ENCODE peak calls at places on chromosomes 12 and 14, in eight cellular contexts. One of them, this sample, is unnamed.

GRCh38 chr12:113295846-113296556 is 38.9 kb downstream of the SLC8B1 start:
- DNase-seq in ascending aorta: no peak
- DNase-seq in ovary: no peak
- DNase-seq in fibroblast of villous mesenchyme: no peak
- DNase-seq in WTC11: no peak
- DNase-seq in left ventricle myocardium inferior: no peak
- DNase-seq in body of pancreas: no peak
- DNase-seq in RWPE1: no peak
- DNase-seq in this sample: no peak

GRCh38 chr14:31933716-31934115 is 143.4 kb upstream of the ARHGAP5 start:
- DNase-seq in ascending aorta: no peak
- DNase-seq in ovary: no peak
- DNase-seq in fibroblast of villous mesenchyme: peak; percentile 81
- DNase-seq in WTC11: no peak
- DNase-seq in left ventricle myocardium inferior: no peak
- DNase-seq in body of pancreas: no peak
- DNase-seq in RWPE1: no peak
- DNase-seq in this sample: no peak

GRCh38 chr12:95582230-95583058 is 31.2 kb upstream of the USP44 start:
- DNase-seq in ascending aorta: no peak
- DNase-seq in ovary: no peak
- DNase-seq in fibroblast of villous mesenchyme: peak; percentile 40
- DNase-seq in WTC11: no peak
- DNase-seq in left ventricle myocardium inferior: no peak
- DNase-seq in body of pancreas: no peak
- DNase-seq in RWPE1: peak; percentile 38
- DNase-seq in this sample: no peak

GRCh38 chr12:46900734-46901463 is 75.1 kb upstream of the SLC38A4 start:
- DNase-seq in ascending aorta: no peak
- DNase-seq in ovary: no peak
- DNase-seq in fibroblast of villous mesenchyme: no peak
- DNase-seq in WTC11: no peak
- DNase-seq in left ventricle myocardium inferior: no peak
- DNase-seq in body of pancreas: no peak
- DNase-seq in RWPE1: no peak
- DNase-seq in this sample: no peak

GRCh38 chr12:47988073-47989022 is 15.9 kb downstream of the COL2A1 start:
- DNase-seq in ascending aorta: no peak
- DNase-seq in ovary: no peak
- DNase-seq in fibroblast of villous mesenchyme: no peak
- DNase-seq in WTC11: peak; percentile 54
- DNase-seq in left ventricle myocardium inferior: no peak
- DNase-seq in body of pancreas: no peak
- DNase-seq in RWPE1: no peak
- DNase-seq in this sample: no peak

GRCh38 chr12:6407206-6407954 is 23.4 kb downstream of the LTBR start:
- DNase-seq in ascending aorta: no peak
- DNase-seq in ovary: no peak
- DNase-seq in fibroblast of villous mesenchyme: no peak
- DNase-seq in WTC11: no peak
- DNase-seq in left ventricle myocardium inferior: no peak
- DNase-seq in body of pancreas: no peak
- DNase-seq in RWPE1: no peak
- DNase-seq in this sample: no peak

GRCh38 chr14:85607571-85608219 is 77.8 kb downstream of the FLRT2 start:
- DNase-seq in ascending aorta: no peak
- DNase-seq in ovary: no peak
- DNase-seq in fibroblast of villous mesenchyme: peak; percentile 97
- DNase-seq in WTC11: no peak
- DNase-seq in left ventricle myocardium inferior: no peak
- DNase-seq in body of pancreas: no peak
- DNase-seq in RWPE1: peak; percentile 75
- DNase-seq in this sample: peak; percentile 77

GRCh38 chr12:62581288-62582064 is 114.8 kb downstream of the MON2 start:
- DNase-seq in ascending aorta: no peak
- DNase-seq in ovary: no peak
- DNase-seq in fibroblast of villous mesenchyme: peak; percentile 68
- DNase-seq in WTC11: no peak
- DNase-seq in left ventricle myocardium inferior: peak; percentile 26
- DNase-seq in body of pancreas: no peak
- DNase-seq in RWPE1: peak; percentile 40
- DNase-seq in this sample: peak; percentile 54

GRCh38 chr12:95177201-95177768 is 40.0 kb downstream of the FGD6 start:
- DNase-seq in ascending aorta: no peak
- DNase-seq in ovary: no peak
- DNase-seq in fibroblast of villous mesenchyme: no peak
- DNase-seq in WTC11: no peak
- DNase-seq in left ventricle myocardium inferior: no peak
- DNase-seq in body of pancreas: no peak
- DNase-seq in RWPE1: no peak
- DNase-seq in this sample: no peak

GRCh38 chr12:118397693-118398440 is 21.5 kb downstream of the SUDS3 start:
- DNase-seq in ascending aorta: no peak
- DNase-seq in ovary: no peak
- DNase-seq in fibroblast of villous mesenchyme: no peak
- DNase-seq in WTC11: no peak
- DNase-seq in left ventricle myocardium inferior: no peak
- DNase-seq in body of pancreas: no peak
- DNase-seq in RWPE1: no peak
- DNase-seq in this sample: no peak

GRCh38 chr12:47021298-47021697 is 58.1 kb upstream of the PCED1B start:
- DNase-seq in ascending aorta: no peak
- DNase-seq in ovary: no peak
- DNase-seq in fibroblast of villous mesenchyme: peak; percentile 80
- DNase-seq in WTC11: no peak
- DNase-seq in left ventricle myocardium inferior: no peak
- DNase-seq in body of pancreas: no peak
- DNase-seq in RWPE1: peak; percentile 72
- DNase-seq in this sample: peak; percentile 54

GRCh38 chr14:47948981-47949380 is 273.6 kb upstream of the MDGA2 start:
- DNase-seq in ascending aorta: no peak
- DNase-seq in ovary: no peak
- DNase-seq in fibroblast of villous mesenchyme: no peak
- DNase-seq in WTC11: peak; percentile 18
- DNase-seq in left ventricle myocardium inferior: no peak
- DNase-seq in body of pancreas: no peak
- DNase-seq in RWPE1: no peak
- DNase-seq in this sample: no peak

GRCh38 chr14:67393689-67394088 is 18.3 kb downstream of the PLEK2 start:
- DNase-seq in ascending aorta: no peak
- DNase-seq in ovary: no peak
- DNase-seq in fibroblast of villous mesenchyme: peak; percentile 19
- DNase-seq in WTC11: no peak
- DNase-seq in left ventricle myocardium inferior: no peak
- DNase-seq in body of pancreas: no peak
- DNase-seq in RWPE1: no peak
- DNase-seq in this sample: no peak

GRCh38 chr14:60196291-60196690 is 31.1 kb upstream of the DHRS7 start:
- DNase-seq in ascending aorta: no peak
- DNase-seq in ovary: no peak
- DNase-seq in fibroblast of villous mesenchyme: no peak
- DNase-seq in WTC11: no peak
- DNase-seq in left ventricle myocardium inferior: no peak
- DNase-seq in body of pancreas: no peak
- DNase-seq in RWPE1: peak; percentile 11
- DNase-seq in this sample: no peak

GRCh38 chr14:100807979-100808734 is 17.8 kb upstream of the MEG3 start:
- DNase-seq in ascending aorta: no peak
- DNase-seq in ovary: no peak
- DNase-seq in fibroblast of villous mesenchyme: no peak
- DNase-seq in WTC11: no peak
- DNase-seq in left ventricle myocardium inferior: no peak
- DNase-seq in body of pancreas: no peak
- DNase-seq in RWPE1: no peak
- DNase-seq in this sample: no peak

GRCh38 chr12:122028165-122028591 is 6.5 kb downstream of the BCL7A start:
- DNase-seq in ascending aorta: no peak
- DNase-seq in ovary: no peak
- DNase-seq in fibroblast of villous mesenchyme: no peak
- DNase-seq in WTC11: no peak
- DNase-seq in left ventricle myocardium inferior: no peak
- DNase-seq in body of pancreas: no peak
- DNase-seq in RWPE1: peak; percentile 64
- DNase-seq in this sample: no peak

GRCh38 chr12:98896938-98897337 is 251.8 kb downstream of the APAF1 start:
- DNase-seq in ascending aorta: no peak
- DNase-seq in ovary: no peak
- DNase-seq in fibroblast of villous mesenchyme: no peak
- DNase-seq in WTC11: peak; percentile 38
- DNase-seq in left ventricle myocardium inferior: no peak
- DNase-seq in body of pancreas: no peak
- DNase-seq in RWPE1: no peak
- DNase-seq in this sample: no peak

GRCh38 chr14:102592969-102593840 is 756 bp downstream of the RCOR1 start:
- DNase-seq in ascending aorta: peak; percentile 74
- DNase-seq in ovary: peak; percentile 72
- DNase-seq in fibroblast of villous mesenchyme: peak; percentile 36
- DNase-seq in WTC11: peak; percentile 46
- DNase-seq in left ventricle myocardium inferior: peak; percentile 57
- DNase-seq in body of pancreas: peak; percentile 61
- DNase-seq in RWPE1: peak; percentile 44
- DNase-seq in this sample: no peak
- TF ChIP-seq CTCF in ascending aorta: peak; percentile 39
- TF ChIP-seq CTCF in ovary: no peak
- TF ChIP-seq CTCF in fibroblast of villous mesenchyme: peak; percentile 45
- TF ChIP-seq CTCF in WTC11: no peak
- TF ChIP-seq CTCF in left ventricle myocardium inferior: peak; percentile 59
- TF ChIP-seq CTCF in body of pancreas: peak; percentile 48
- TF ChIP-seq CTCF in RWPE1: peak; percentile 48
- TF ChIP-seq CTCF in this sample: peak; percentile 21

DNA sequence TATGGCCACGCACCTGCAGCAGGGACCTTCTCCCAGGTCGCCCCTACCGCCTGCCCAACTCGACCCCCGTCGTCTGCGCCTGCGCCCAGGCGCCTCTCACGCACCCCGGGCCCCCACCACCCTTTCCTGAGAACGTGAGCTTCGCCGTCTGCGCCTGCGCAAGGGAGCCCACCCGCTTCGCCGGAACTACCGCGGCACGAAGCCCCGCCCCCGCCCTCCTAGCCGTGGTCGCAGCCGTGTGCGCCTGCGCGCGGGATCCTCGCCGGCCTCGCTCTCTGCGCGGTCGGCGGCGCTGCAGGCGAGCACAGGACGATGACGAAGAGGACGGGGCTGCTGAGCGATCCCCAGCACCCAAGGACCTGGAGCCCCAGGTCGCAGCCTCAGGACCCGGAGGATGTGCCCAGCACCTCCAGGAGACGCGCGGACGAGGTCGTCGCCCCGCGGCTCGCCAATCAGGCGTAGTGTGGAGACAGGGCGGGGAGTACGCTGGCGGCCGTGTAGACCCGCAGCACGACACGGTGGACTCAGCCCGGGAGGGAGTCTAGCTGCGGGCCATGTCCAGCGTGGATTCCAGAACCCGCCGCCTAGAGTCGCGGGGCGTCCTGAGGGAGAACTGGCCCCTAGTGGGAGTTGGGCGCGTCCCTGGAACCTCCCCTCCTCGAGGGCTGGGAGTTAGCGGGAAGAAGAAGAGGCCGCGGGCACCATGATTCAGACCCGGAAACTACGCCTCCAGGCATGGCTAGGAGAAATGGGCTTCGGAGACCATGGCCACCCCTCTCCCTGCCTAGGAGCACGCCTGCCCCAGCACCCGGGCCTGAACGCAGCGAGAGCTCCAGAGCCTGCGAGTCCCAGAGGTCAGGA is 1120.8 kb upstream of the TMEM132C start:
- DNase-seq in ascending aorta: peak; percentile 65
- DNase-seq in ovary: peak; percentile 87
- DNase-seq in fibroblast of villous mesenchyme: peak; percentile 48
- DNase-seq in WTC11: no peak
- DNase-seq in left ventricle myocardium inferior: peak; percentile 79
- DNase-seq in body of pancreas: peak; percentile 76
- DNase-seq in RWPE1: peak; percentile 84
- DNase-seq in this sample: peak; percentile 53
- TF ChIP-seq CTCF in ascending aorta: no peak
- TF ChIP-seq CTCF in ovary: no peak
- TF ChIP-seq CTCF in fibroblast of villous mesenchyme: no peak
- TF ChIP-seq CTCF in WTC11: no peak
- TF ChIP-seq CTCF in left ventricle myocardium inferior: no peak
- TF ChIP-seq CTCF in body of pancreas: peak; percentile 8
- TF ChIP-seq CTCF in RWPE1: no peak
- TF ChIP-seq CTCF in this sample: peak; percentile 13

GRCh38 chr14:95536036-95536577 is 1.3 kb downstream of the GLRX5 start:
- DNase-seq in ascending aorta: no peak
- DNase-seq in ovary: no peak
- DNase-seq in fibroblast of villous mesenchyme: no peak
- DNase-seq in WTC11: no peak
- DNase-seq in left ventricle myocardium inferior: no peak
- DNase-seq in body of pancreas: no peak
- DNase-seq in RWPE1: no peak
- DNase-seq in this sample: no peak

GRCh38 chr14:95533391-95533821 is 1.4 kb upstream of the GLRX5 start:
- DNase-seq in ascending aorta: no peak
- DNase-seq in ovary: no peak
- DNase-seq in fibroblast of villous mesenchyme: peak; percentile 69
- DNase-seq in WTC11: no peak
- DNase-seq in left ventricle myocardium inferior: no peak
- DNase-seq in body of pancreas: no peak
- DNase-seq in RWPE1: no peak
- DNase-seq in this sample: no peak

GRCh38 chr14:95533822-95534221 is 1.0 kb upstream of the GLRX5 start:
- DNase-seq in ascending aorta: no peak
- DNase-seq in ovary: peak; percentile 52
- DNase-seq in fibroblast of villous mesenchyme: no peak
- DNase-seq in WTC11: no peak
- DNase-seq in left ventricle myocardium inferior: no peak
- DNase-seq in body of pancreas: no peak
- DNase-seq in RWPE1: no peak
- DNase-seq in this sample: no peak

GRCh38 chr14:95534299-95535225 is at the start of gene GLRX5:
- DNase-seq in ascending aorta: peak; percentile 100
- DNase-seq in ovary: peak; percentile 97
- DNase-seq in fibroblast of villous mesenchyme: peak; percentile 100
- DNase-seq in WTC11: peak; percentile 97
- DNase-seq in left ventricle myocardium inferior: peak; percentile 97
- DNase-seq in body of pancreas: peak; percentile 99
- DNase-seq in RWPE1: peak; percentile 100
- DNase-seq in this sample: peak; percentile 100

GRCh38 chr14:95535226-95536021 is 574 bp downstream of the GLRX5 start:
- DNase-seq in ascending aorta: no peak
- DNase-seq in ovary: peak; percentile 42
- DNase-seq in fibroblast of villous mesenchyme: no peak
- DNase-seq in WTC11: peak; percentile 34
- DNase-seq in left ventricle myocardium inferior: no peak
- DNase-seq in body of pancreas: peak; percentile 44
- DNase-seq in RWPE1: no peak
- DNase-seq in this sample: no peak
- TF ChIP-seq CTCF in ascending aorta: no peak
- TF ChIP-seq CTCF in ovary: no peak
- TF ChIP-seq CTCF in fibroblast of villous mesenchyme: no peak
- TF ChIP-seq CTCF in WTC11: no peak
- TF ChIP-seq CTCF in left ventricle myocardium inferior: no peak
- TF ChIP-seq CTCF in body of pancreas: no peak
- TF ChIP-seq CTCF in RWPE1: no peak
- TF ChIP-seq CTCF in this sample: no peak

DNA sequence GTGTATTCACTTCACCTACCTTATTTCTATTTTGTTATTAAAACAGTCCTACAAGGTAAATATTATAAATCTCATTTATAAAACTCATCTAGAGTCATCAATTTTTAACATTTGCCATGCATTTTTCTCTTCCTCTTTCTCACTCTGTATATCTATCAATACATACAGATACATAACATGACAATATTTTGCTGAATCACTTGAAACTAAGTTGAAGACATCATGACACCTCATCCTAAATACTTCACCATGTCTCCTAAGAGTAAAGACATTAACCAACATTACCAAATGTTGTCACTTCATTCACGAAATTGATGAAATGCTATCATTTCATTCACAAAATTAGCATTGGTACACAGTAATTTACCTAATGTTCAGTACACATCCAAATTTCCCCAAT is 181.8 kb downstream of the PAX9 start:
- DNase-seq in ascending aorta: no peak
- DNase-seq in ovary: no peak
- DNase-seq in fibroblast of villous mesenchyme: no peak
- DNase-seq in WTC11: no peak
- DNase-seq in left ventricle myocardium inferior: no peak
- DNase-seq in body of pancreas: no peak
- DNase-seq in RWPE1: no peak
- DNase-seq in this sample: no peak
- TF ChIP-seq CTCF in ascending aorta: no peak
- TF ChIP-seq CTCF in ovary: no peak
- TF ChIP-seq CTCF in fibroblast of villous mesenchyme: no peak
- TF ChIP-seq CTCF in WTC11: no peak
- TF ChIP-seq CTCF in left ventricle myocardium inferior: no peak
- TF ChIP-seq CTCF in body of pancreas: no peak
- TF ChIP-seq CTCF in RWPE1: no peak
- TF ChIP-seq CTCF in this sample: no peak

This sample was measured in AG09319.